ENCODE peak calls at places on chromosome 11, in seven cellular contexts. One of them, this sample, is unnamed.

GRCh38 chr11:76424379-76424778 is 20.4 kb upstream of the EMSY start:
- DNase-seq in mucosa of descending colon: no peak
- DNase-seq in HFF-Myc: no peak
- DNase-seq in body of pancreas: no peak
- DNase-seq in HepG2: no peak
- DNase-seq in fibroblast of pulmonary artery: no peak
- DNase-seq in testis: no peak
- DNase-seq in this sample: no peak

GRCh38 chr11:13073119-13073981 is 64.2 kb downstream of the RASSF10 start:
- DNase-seq in HFF-Myc: no peak
- DNase-seq in testis: no peak
- DNase-seq in fibroblast of pulmonary artery: peak
- DNase-seq in mucosa of descending colon: no peak
- DNase-seq in HepG2: peak
- DNase-seq in body of pancreas: no peak
- DNase-seq in this sample: no peak

GRCh38 chr11:17687946-17688670 is 31.3 kb upstream of the MYOD1 start:
- DNase-seq in testis: no peak
- DNase-seq in HFF-Myc: no peak
- DNase-seq in body of pancreas: no peak
- DNase-seq in mucosa of descending colon: no peak
- DNase-seq in fibroblast of pulmonary artery: no peak
- DNase-seq in HepG2: no peak
- DNase-seq in this sample: no peak

GRCh38 chr11:63871962-63872832 is 33.3 kb downstream of the MARK2 start:
- DNase-seq in HFF-Myc: peak
- DNase-seq in mucosa of descending colon: peak
- DNase-seq in HepG2: peak
- DNase-seq in testis: peak
- DNase-seq in body of pancreas: peak
- DNase-seq in fibroblast of pulmonary artery: peak
- DNase-seq in this sample: peak

GRCh38 chr11:68313574-68314202 is 1.3 kb downstream of the LRP5 start:
- DNase-seq in HFF-Myc: peak
- DNase-seq in fibroblast of pulmonary artery: no peak
- DNase-seq in mucosa of descending colon: peak
- DNase-seq in body of pancreas: no peak
- DNase-seq in HepG2: peak
- DNase-seq in testis: no peak
- DNase-seq in this sample: no peak

GRCh38 chr11:127052420-127052819 is 51.9 kb upstream of the KIRREL3 start:
- DNase-seq in fibroblast of pulmonary artery: no peak
- DNase-seq in testis: no peak
- DNase-seq in body of pancreas: no peak
- DNase-seq in HFF-Myc: no peak
- DNase-seq in mucosa of descending colon: no peak
- DNase-seq in HepG2: no peak
- DNase-seq in this sample: no peak

GRCh38 chr11:8681837-8682218 is 637 bp downstream of the TRIM66 start:
- DNase-seq in HFF-Myc: no peak
- DNase-seq in body of pancreas: no peak
- DNase-seq in testis: no peak
- DNase-seq in mucosa of descending colon: no peak
- DNase-seq in fibroblast of pulmonary artery: no peak
- DNase-seq in HepG2: no peak
- DNase-seq in this sample: no peak

GRCh38 chr11:120532511-120533196 is 21.1 kb downstream of the GRIK4 start:
- DNase-seq in fibroblast of pulmonary artery: peak
- DNase-seq in mucosa of descending colon: no peak
- DNase-seq in HFF-Myc: no peak
- DNase-seq in testis: peak
- DNase-seq in body of pancreas: no peak
- DNase-seq in HepG2: peak
- DNase-seq in this sample: no peak

GRCh38 chr11:100769165-100769564 is 82.1 kb downstream of the ARHGAP42 start:
- DNase-seq in testis: peak
- DNase-seq in fibroblast of pulmonary artery: no peak
- DNase-seq in HepG2: no peak
- DNase-seq in body of pancreas: no peak
- DNase-seq in HFF-Myc: no peak
- DNase-seq in mucosa of descending colon: no peak
- DNase-seq in this sample: no peak

GRCh38 chr11:73030130-73030529 is 112.0 kb downstream of the FCHSD2 start:
- DNase-seq in HFF-Myc: no peak
- DNase-seq in mucosa of descending colon: no peak
- DNase-seq in body of pancreas: no peak
- DNase-seq in testis: no peak
- DNase-seq in HepG2: no peak
- DNase-seq in fibroblast of pulmonary artery: no peak
- DNase-seq in this sample: no peak

GRCh38 chr11:126282361-126282741 is 542 bp upstream of the TIRAP start:
- DNase-seq in HFF-Myc: no peak
- DNase-seq in body of pancreas: peak
- DNase-seq in mucosa of descending colon: peak
- DNase-seq in testis: peak
- DNase-seq in fibroblast of pulmonary artery: peak
- DNase-seq in HepG2: peak
- DNase-seq in this sample: no peak

GRCh38 chr11:130633466-130633865 is 185.0 kb downstream of the ADAMTS15 start:
- DNase-seq in HFF-Myc: no peak
- DNase-seq in body of pancreas: no peak
- DNase-seq in fibroblast of pulmonary artery: no peak
- DNase-seq in mucosa of descending colon: no peak
- DNase-seq in testis: no peak
- DNase-seq in HepG2: no peak
- DNase-seq in this sample: no peak

GRCh38 chr11:110128161-110128560 is 35.0 kb downstream of the ZC3H12C start:
- DNase-seq in body of pancreas: no peak
- DNase-seq in fibroblast of pulmonary artery: peak
- DNase-seq in HFF-Myc: peak
- DNase-seq in mucosa of descending colon: no peak
- DNase-seq in testis: no peak
- DNase-seq in HepG2: no peak
- DNase-seq in this sample: no peak

GRCh38 chr11:44600739-44601416 is 35.4 kb downstream of the CD82 start:
- DNase-seq in fibroblast of pulmonary artery: peak
- DNase-seq in HepG2: no peak
- DNase-seq in testis: no peak
- DNase-seq in HFF-Myc: no peak
- DNase-seq in mucosa of descending colon: no peak
- DNase-seq in body of pancreas: no peak
- DNase-seq in this sample: no peak

GRCh38 chr11:67440229-67441081 is 2.8 kb downstream of the CORO1B start:
- DNase-seq in HepG2: no peak
- DNase-seq in HFF-Myc: no peak
- DNase-seq in mucosa of descending colon: no peak
- DNase-seq in testis: no peak
- DNase-seq in body of pancreas: no peak
- DNase-seq in fibroblast of pulmonary artery: no peak
- DNase-seq in this sample: no peak

GRCh38 chr11:130602700-130603584 is 154.5 kb downstream of the ADAMTS15 start:
- DNase-seq in testis: no peak
- DNase-seq in mucosa of descending colon: no peak
- DNase-seq in HFF-Myc: no peak
- DNase-seq in body of pancreas: no peak
- DNase-seq in HepG2: no peak
- DNase-seq in fibroblast of pulmonary artery: no peak
- DNase-seq in this sample: no peak

GRCh38 chr11:368414-369335 is 624 bp upstream of the B4GALNT4 start:
- DNase-seq in testis: peak
- DNase-seq in mucosa of descending colon: no peak
- DNase-seq in fibroblast of pulmonary artery: no peak
- DNase-seq in body of pancreas: no peak
- DNase-seq in HFF-Myc: no peak
- DNase-seq in HepG2: peak
- DNase-seq in this sample: no peak

GRCh38 chr11:369336-370018 is at the start of gene B4GALNT4:
- DNase-seq in fibroblast of pulmonary artery: peak
- DNase-seq in testis: peak
- DNase-seq in mucosa of descending colon: peak
- DNase-seq in body of pancreas: no peak
- DNase-seq in HFF-Myc: no peak
- DNase-seq in HepG2: no peak
- DNase-seq in this sample: no peak

GRCh38 chr11:371716-372590 is 2.7 kb downstream of the B4GALNT4 start:
- DNase-seq in HepG2: no peak
- DNase-seq in body of pancreas: no peak
- DNase-seq in HFF-Myc: no peak
- DNase-seq in fibroblast of pulmonary artery: no peak
- DNase-seq in mucosa of descending colon: no peak
- DNase-seq in testis: no peak
- DNase-seq in this sample: no peak

GRCh38 chr11:371051-371450 is 1.8 kb downstream of the B4GALNT4 start:
- DNase-seq in testis: no peak
- DNase-seq in body of pancreas: no peak
- DNase-seq in HepG2: no peak
- DNase-seq in fibroblast of pulmonary artery: no peak
- DNase-seq in HFF-Myc: no peak
- DNase-seq in mucosa of descending colon: no peak
- DNase-seq in this sample: no peak

DNA sequence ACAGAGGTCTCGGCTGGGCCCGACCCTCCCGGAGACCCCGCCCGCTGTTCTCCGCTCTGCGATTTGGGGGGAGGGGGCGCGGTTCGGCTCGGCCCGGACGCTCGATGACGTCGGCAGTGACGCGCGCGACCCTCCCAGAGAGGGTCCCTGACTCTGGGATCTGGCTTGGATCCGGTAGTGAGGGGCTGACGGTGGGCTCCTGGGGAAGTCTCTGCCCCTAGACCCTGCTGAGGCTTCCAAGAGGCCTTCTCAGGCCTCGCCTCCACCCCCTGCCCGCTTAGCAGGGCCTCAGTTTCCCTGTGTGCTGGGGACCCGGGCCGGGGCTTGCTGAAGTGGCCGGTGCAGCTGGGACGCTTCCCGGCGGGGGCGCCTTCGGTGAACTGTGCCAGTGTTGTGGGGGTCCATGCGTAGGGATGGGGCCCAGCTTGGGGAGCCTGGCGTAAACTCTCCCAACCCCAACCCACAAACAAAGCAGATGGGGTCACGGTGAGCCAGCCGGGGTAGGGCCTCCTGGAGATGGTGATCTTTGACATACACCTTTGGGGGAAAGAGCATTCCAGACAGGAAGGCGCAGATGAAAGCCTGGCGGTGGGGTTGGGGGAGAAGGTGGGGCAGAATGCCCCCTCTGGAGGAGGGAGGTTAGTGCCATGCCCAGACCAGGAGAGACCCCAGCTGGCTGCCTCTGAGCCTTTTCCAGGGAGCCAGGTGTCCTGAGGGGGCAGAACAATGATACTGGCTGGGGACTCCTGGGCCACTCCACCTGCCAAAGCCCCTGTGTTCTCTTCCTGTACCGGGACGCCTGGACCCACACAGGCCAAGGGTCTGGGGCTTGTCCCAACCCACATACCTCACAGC is 1.0 kb downstream of the B4GALNT4 start:
- DNase-seq in mucosa of descending colon: no peak
- DNase-seq in body of pancreas: no peak
- DNase-seq in testis: no peak
- DNase-seq in HFF-Myc: no peak
- DNase-seq in HepG2: no peak
- DNase-seq in fibroblast of pulmonary artery: no peak
- DNase-seq in this sample: no peak
- H3K4me3 ChIP-seq in mucosa of descending colon: no peak
- H3K4me3 ChIP-seq in body of pancreas: no peak
- H3K4me3 ChIP-seq in testis: no peak
- H3K4me3 ChIP-seq in HFF-Myc: peak
- H3K4me3 ChIP-seq in HepG2: peak
- H3K4me3 ChIP-seq in fibroblast of pulmonary artery: peak
- H3K4me3 ChIP-seq in this sample: no peak

DNA sequence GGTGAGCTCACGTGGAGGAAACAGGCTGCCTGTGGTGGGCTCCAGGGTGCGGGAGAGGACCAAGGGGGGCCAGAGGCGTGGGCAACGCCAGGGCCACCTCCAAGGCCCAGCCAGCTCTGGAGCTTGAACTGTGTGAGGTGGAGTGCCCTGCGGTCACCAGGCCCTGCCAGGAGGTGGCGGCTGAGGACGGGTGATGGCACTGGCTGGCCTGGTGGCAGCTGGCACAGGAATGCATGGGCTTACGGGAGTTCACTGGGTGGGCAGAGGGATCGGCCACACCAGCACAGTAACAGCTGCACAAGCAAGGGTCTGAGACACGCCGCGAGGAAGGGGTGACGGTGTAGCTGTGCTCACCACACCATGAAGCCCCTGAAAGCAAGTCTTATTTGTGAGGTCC is 15.8 kb downstream of the TOLLIP start:
- DNase-seq in body of pancreas: peak
- DNase-seq in mucosa of descending colon: peak
- DNase-seq in HepG2: no peak
- DNase-seq in fibroblast of pulmonary artery: no peak
- DNase-seq in testis: peak
- DNase-seq in HFF-Myc: no peak
- DNase-seq in this sample: no peak
- TF ChIP-seq CTCF in body of pancreas: peak
- TF ChIP-seq CTCF in mucosa of descending colon: no peak
- TF ChIP-seq CTCF in HepG2: peak
- TF ChIP-seq CTCF in fibroblast of pulmonary artery: no peak
- TF ChIP-seq CTCF in testis: peak
- TF ChIP-seq CTCF in HFF-Myc: no peak
- TF ChIP-seq CTCF in this sample: peak

GRCh38 chr11:118834428-118835028 is 43.6 kb upstream of the DDX6 start:
- DNase-seq in HepG2: no peak
- DNase-seq in body of pancreas: no peak
- DNase-seq in fibroblast of pulmonary artery: peak
- DNase-seq in testis: no peak
- DNase-seq in HFF-Myc: no peak
- DNase-seq in mucosa of descending colon: no peak
- DNase-seq in this sample: no peak
- H3K4me3 ChIP-seq in HepG2: no peak
- H3K4me3 ChIP-seq in body of pancreas: no peak
- H3K4me3 ChIP-seq in fibroblast of pulmonary artery: no peak
- H3K4me3 ChIP-seq in testis: no peak
- H3K4me3 ChIP-seq in HFF-Myc: no peak
- H3K4me3 ChIP-seq in mucosa of descending colon: no peak
- H3K4me3 ChIP-seq in this sample: no peak

GRCh38 chr11:59141673-59142460 is 789 bp upstream of the FAM111A start:
- DNase-seq in mucosa of descending colon: no peak
- DNase-seq in HepG2: no peak
- DNase-seq in fibroblast of pulmonary artery: peak
- DNase-seq in HFF-Myc: no peak
- DNase-seq in testis: no peak
- DNase-seq in body of pancreas: no peak
- DNase-seq in this sample: no peak

GRCh38 chr11:59144579-59145345 is 2.1 kb downstream of the FAM111A start:
- DNase-seq in HepG2: no peak
- DNase-seq in fibroblast of pulmonary artery: peak
- DNase-seq in body of pancreas: peak
- DNase-seq in HFF-Myc: peak
- DNase-seq in testis: peak
- DNase-seq in mucosa of descending colon: peak
- DNase-seq in this sample: peak

GRCh38 chr11:59141191-59141590 is 1.5 kb upstream of the FAM111A start:
- DNase-seq in HepG2: no peak
- DNase-seq in testis: no peak
- DNase-seq in mucosa of descending colon: no peak
- DNase-seq in body of pancreas: no peak
- DNase-seq in fibroblast of pulmonary artery: no peak
- DNase-seq in HFF-Myc: no peak
- DNase-seq in this sample: no peak

GRCh38 chr11:59144096-59144495 is 1.4 kb downstream of the FAM111A start:
- DNase-seq in HepG2: no peak
- DNase-seq in testis: no peak
- DNase-seq in body of pancreas: no peak
- DNase-seq in fibroblast of pulmonary artery: no peak
- DNase-seq in mucosa of descending colon: no peak
- DNase-seq in HFF-Myc: no peak
- DNase-seq in this sample: no peak

GRCh38 chr11:59142530-59143507 is at the start of gene FAM111A:
- DNase-seq in HFF-Myc: peak
- DNase-seq in mucosa of descending colon: peak
- DNase-seq in fibroblast of pulmonary artery: peak
- DNase-seq in testis: peak
- DNase-seq in HepG2: peak
- DNase-seq in body of pancreas: peak
- DNase-seq in this sample: peak
- TF ChIP-seq CTCF in HFF-Myc: no peak
- TF ChIP-seq CTCF in mucosa of descending colon: no peak
- TF ChIP-seq CTCF in fibroblast of pulmonary artery: peak
- TF ChIP-seq CTCF in testis: no peak
- TF ChIP-seq CTCF in HepG2: peak
- TF ChIP-seq CTCF in body of pancreas: peak
- TF ChIP-seq CTCF in this sample: peak

This sample was measured in GM12864.